ENCODE peak calls at places on chromosomes 13 and 19, in ten cellular contexts. B, W, K, C, L, S, J, D, G and Y are unnamed samples.

GRCh38 chr19:54114340-54114826 is 1.1 kb downstream of the TFPT start:
- DNase-seq in D (no peak), S (no peak), K (peak; percentile 64), J (peak; percentile 51), G (peak; percentile 64), L (peak; percentile 35), C (peak; percentile 38), B (peak; percentile 36), W (peak; percentile 47), Y (peak; percentile 25)

GRCh38 chr19:681029-681626 is 4.9 kb downstream of the FSTL3 start:
- DNase-seq in B (no peak), D (peak; percentile 55), W (peak; percentile 82), K (peak; percentile 86), S (no peak), C (no peak), L (no peak), J (peak; percentile 98), G (peak; percentile 96), Y (no peak)

GRCh38 chr13:93721483-93721882 is 494.9 kb downstream of the GPC6 start:
- DNase-seq in K (peak; percentile 59), J (no peak), W (no peak), D (no peak), C (no peak), G (no peak), B (no peak), S (no peak), L (no peak), Y (no peak)

GRCh38 chr19:21584532-21584931 is 79.1 kb downstream of the ZNF429 start:
- DNase-seq in B (no peak), W (no peak), S (no peak), D (no peak), J (no peak), K (no peak), L (no peak), C (no peak), G (no peak), Y (no peak)

GRCh38 chr13:30510811-30511371 is 45.2 kb upstream of the HMGB1 start:
- DNase-seq in B (no peak), W (no peak), K (no peak), J (no peak), C (peak; percentile 24), D (no peak), S (no peak), L (no peak), G (no peak), Y (peak; percentile 15)

GRCh38 chr19:17784201-17785008 is 10.5 kb upstream of the B3GNT3 start:
- DNase-seq in L (peak; percentile 48), G (peak; percentile 94), S (no peak), K (peak; percentile 71), B (peak; percentile 55), W (peak; percentile 70), J (peak; percentile 74), D (peak; percentile 49), C (peak; percentile 65), Y (peak; percentile 72)

GRCh38 chr19:40225440-40226305 is 816 bp downstream of the CCNP start:
- DNase-seq in L (peak; percentile 43), G (peak; percentile 54), J (peak; percentile 29), S (no peak), W (no peak), C (peak; percentile 24), D (no peak), K (no peak), B (peak; percentile 14), Y (peak; percentile 27)

GRCh38 chr13:109500146-109500773 is 286.1 kb downstream of the IRS2 start:
- DNase-seq in K (no peak), G (peak; percentile 41), C (peak; percentile 21), D (no peak), J (peak; percentile 26), L (no peak), S (no peak), W (peak; percentile 36), B (peak; percentile 31), Y (no peak)

GRCh38 chr13:41590122-41590521 is 132.8 kb downstream of the RGCC start:
- DNase-seq in W (no peak), C (no peak), B (no peak), J (no peak), G (no peak), S (no peak), D (no peak), L (no peak), K (peak; percentile 21), Y (no peak)

GRCh38 chr13:41589434-41589833 is 132.1 kb downstream of the RGCC start:
- DNase-seq in G (no peak), B (no peak), L (no peak), K (no peak), D (no peak), S (no peak), W (no peak), J (no peak), C (no peak), Y (no peak)

GRCh38 chr13:41588899-41589298 is 131.5 kb downstream of the RGCC start:
- DNase-seq in S (peak; percentile 8), J (peak; percentile 74), B (peak; percentile 75), D (no peak), K (peak; percentile 86), W (no peak), L (peak; percentile 95), C (peak; percentile 98), G (peak; percentile 21), Y (peak; percentile 70)

GRCh38 chr13:41590643-41591042 is 133.3 kb downstream of the RGCC start:
- DNase-seq in W (no peak), G (no peak), C (no peak), D (no peak), S (no peak), L (no peak), J (no peak), K (peak; percentile 72), B (no peak), Y (no peak)

DNA sequence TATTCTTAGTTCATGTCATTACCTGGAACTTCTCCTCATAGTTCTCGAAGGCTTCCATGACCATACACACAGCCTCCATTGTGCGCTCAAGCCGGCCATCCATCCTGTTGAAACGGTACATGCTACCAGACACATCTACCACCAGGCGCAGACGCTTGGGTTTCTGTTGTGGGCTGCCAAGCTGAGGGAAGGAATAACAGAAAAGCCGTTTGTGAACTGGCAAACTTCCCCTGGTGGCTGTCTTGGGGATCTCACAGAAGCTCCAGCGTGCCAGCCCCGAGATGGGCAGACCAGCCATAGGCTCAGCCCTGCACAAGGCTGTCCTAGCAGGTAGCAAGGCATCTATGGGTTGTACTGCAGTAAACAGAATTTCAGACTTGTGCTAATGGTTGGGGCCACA is 130.1 kb downstream of the RGCC start:
- DNase-seq in K (no peak), J (no peak), D (no peak), G (peak; percentile 64), B (no peak), W (no peak), L (no peak), S (no peak), C (no peak), Y (no peak)
- TF ChIP-seq CTCF in K (no peak), J (no peak), D (no peak), G (peak; percentile 33), B (peak; percentile 40), W (no peak), L (no peak), S (peak; percentile 42), C (no peak), Y (no peak)

GRCh38 chr19:7307590-7308218 is 13.5 kb upstream of the INSR start:
- DNase-seq in G (no peak), D (no peak), W (no peak), B (no peak), K (no peak), J (no peak), C (no peak), S (no peak), L (no peak), Y (no peak)

GRCh38 chr19:7318176-7318575 is 24.0 kb upstream of the INSR start:
- DNase-seq in B (no peak), C (no peak), L (no peak), J (no peak), S (no peak), G (no peak), K (no peak), D (no peak), W (no peak), Y (no peak)

GRCh38 chr19:7311911-7312310 is 17.7 kb upstream of the INSR start:
- DNase-seq in B (no peak), J (no peak), D (no peak), S (no peak), C (no peak), K (no peak), G (no peak), L (no peak), W (no peak), Y (no peak)

DNA sequence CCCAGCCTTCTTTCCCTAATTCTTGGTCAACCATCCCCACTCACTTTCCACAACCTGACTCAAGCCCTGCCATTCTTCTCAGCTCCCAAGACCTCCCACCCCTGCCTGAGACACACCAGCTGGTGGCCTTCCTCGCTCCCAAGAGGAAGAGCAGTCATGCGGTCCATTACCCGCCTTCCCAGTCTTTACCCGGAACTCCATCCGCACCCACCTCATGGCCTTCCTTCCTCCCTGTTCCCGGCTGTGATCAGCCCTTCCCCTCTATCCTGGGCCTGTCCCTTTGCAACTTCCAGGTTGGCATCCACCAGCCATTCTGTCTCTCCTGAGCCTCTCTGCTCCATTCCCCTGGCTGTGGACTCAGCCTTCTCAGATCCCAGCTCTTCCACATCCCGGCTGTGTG is 18.6 kb upstream of the INSR start:
- DNase-seq in C (no peak), B (no peak), L (no peak), W (no peak), G (no peak), K (no peak), D (no peak), S (no peak), J (no peak), Y (no peak)
- H3K4me3 ChIP-seq in C (no peak overlapping the region), B (no peak overlapping the region), L (no peak overlapping the region), W (no peak overlapping the region), G (no peak overlapping the region), K (no peak overlapping the region), D (no peak overlapping the region), S (no peak overlapping the region), J (no peak overlapping the region), Y (no peak overlapping the region)

GRCh38 chr13:33262554-33262953 is 23.0 kb downstream of the STARD13 start:
- DNase-seq in C (no peak), L (no peak), D (no peak), G (no peak), W (no peak), B (no peak), J (no peak), S (no peak), K (no peak), Y (no peak)

GRCh38 chr13:33263484-33263883 is 22.1 kb downstream of the STARD13 start:
- DNase-seq in C (no peak), J (no peak), B (no peak), S (no peak), D (no peak), K (no peak), W (no peak), L (no peak), G (no peak), Y (no peak)

GRCh38 chr13:33262069-33262487 is 23.5 kb downstream of the STARD13 start:
- DNase-seq in D (no peak), B (no peak), K (peak; percentile 92), L (no peak), G (no peak), J (no peak), W (no peak), C (peak; percentile 70), S (peak; percentile 66), Y (peak; percentile 18)

GRCh38 chr13:33263976-33264619 is 21.5 kb downstream of the STARD13 start:
- DNase-seq in J (no peak), L (peak; percentile 73), W (no peak), D (no peak), S (no peak), K (no peak), G (no peak), B (no peak), C (peak; percentile 52), Y (no peak)

DNA sequence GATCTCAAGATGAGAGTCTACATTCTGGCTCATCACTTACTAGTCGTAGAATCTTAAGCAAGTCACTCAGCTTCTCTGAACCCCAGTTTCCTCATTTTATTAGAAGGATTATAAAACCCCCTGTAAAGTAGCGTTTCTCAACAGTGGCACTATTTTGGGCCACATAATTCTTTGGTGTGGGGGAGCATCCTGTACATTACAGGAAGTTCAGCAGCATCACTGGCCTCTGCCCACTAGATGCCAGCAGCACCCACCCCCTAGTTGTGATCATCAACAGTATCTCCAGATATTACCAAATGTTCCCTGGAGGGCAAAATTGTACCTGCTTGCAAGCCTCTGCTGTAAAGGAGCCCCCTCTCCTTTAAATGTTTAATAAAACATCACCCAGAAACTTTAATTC is 22.6 kb downstream of the STARD13 start:
- DNase-seq in C (no peak), S (no peak), K (no peak), D (no peak), L (no peak), J (no peak), W (no peak), G (no peak), B (no peak), Y (no peak)
- TF ChIP-seq CTCF in C (peak; percentile 10), S (no peak), K (peak; percentile 40), D (peak; percentile 24), L (peak; percentile 19), J (peak; percentile 10), W (no peak), G (peak; percentile 12), B (peak; percentile 31), Y (no peak)

DNA sequence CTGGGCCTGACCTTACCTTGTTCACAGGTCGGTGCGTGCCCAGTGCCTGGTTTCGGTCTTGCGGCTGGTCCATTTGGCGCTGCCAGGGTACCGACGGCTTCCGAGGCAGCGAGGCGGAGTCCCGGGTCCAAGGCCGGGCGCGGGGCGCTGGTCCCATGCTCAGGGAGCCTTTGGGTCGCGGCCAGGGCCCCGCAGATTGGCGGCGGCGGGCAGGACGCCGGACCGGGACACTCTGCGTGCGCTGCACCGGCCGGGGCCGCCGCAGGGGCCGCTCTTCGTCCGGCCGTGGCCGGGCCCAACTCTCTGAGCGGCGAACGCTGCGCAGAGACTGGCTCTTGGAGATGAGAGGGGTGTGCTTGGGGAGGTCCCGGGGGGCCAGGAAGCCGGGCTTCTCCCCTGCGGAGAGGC is 3.3 kb upstream of the WIZ start:
- DNase-seq in B (no peak), W (peak; percentile 62), J (peak; percentile 17), C (no peak), S (no peak), D (no peak), L (no peak), K (no peak), G (peak; percentile 64), Y (no peak)
- H3K4me3 ChIP-seq in B (peak overlapping the region; percentile 49), W (peak overlapping the region; percentile 32), J (peak overlapping the region; percentile 44), C (peak overlapping the region; percentile 35), S (no peak overlapping the region), D (peak overlapping the region; percentile 68), L (peak overlapping the region; percentile 58), K (peak overlapping the region; percentile 36), G (peak overlapping the region; percentile 66), Y (peak overlapping the region; percentile 56)